ENCODE peak calls at places on chromosomes 5 and 9, in seven cellular contexts. L is K562, N is globus pallidus, B is fibroblast of pulmonary artery, A is iris pigment epithelial cell, I is NCI-H510A treated with DMSO at 0.1 percent for 48 hours, V is EL. O is an unnamed sample.

GRCh38 chr9:110179734-110180133 is 28.2 kb downstream of the C9orf152 start:
- DNase-seq in L (no peak), N (no peak), B (peak), A (peak), I (no peak), V (peak), O (no peak)

GRCh38 chr9:93303258-93303771 is 119.4 kb downstream of the WNK2 start:
- DNase-seq in L (no peak), N (no peak), B (no peak), A (no peak), I (no peak), V (no peak), O (no peak)

GRCh38 chr5:172065431-172066065 is 59.1 kb upstream of the FBXW11 start:
- DNase-seq in L (no peak), N (no peak), B (peak), A (no peak), I (no peak), V (peak), O (no peak)

GRCh38 chr5:140240987-140241706 is 61.8 kb downstream of the PFDN1 start:
- DNase-seq in L (peak), N (peak), B (peak), A (peak), I (peak), V (peak), O (no peak)

GRCh38 chr9:122331523-122331927 is 39.3 kb upstream of the PTGS1 start:
- DNase-seq in L (peak), N (no peak), B (no peak), A (no peak), I (no peak), V (no peak), O (no peak)

GRCh38 chr5:103744159-103744558 is 181.6 kb upstream of the NUDT12 start:
- DNase-seq in L (no peak), N (no peak), B (peak), A (peak), I (no peak), V (peak), O (no peak)

GRCh38 chr5:131795128-131795719 is 1.6 kb downstream of the FNIP1 start:
- DNase-seq in L (no peak), N (peak), B (no peak), A (peak), I (no peak), V (peak), O (no peak)

GRCh38 chr5:39420482-39421145 is 4.2 kb downstream of the DAB2 start:
- DNase-seq in L (no peak), N (peak), B (peak), A (peak), I (no peak), V (peak), O (no peak)

GRCh38 chr5:135395451-135395850 is 3.6 kb downstream of the MACROH2A1 start:
- DNase-seq in L (peak), N (no peak), B (no peak), A (no peak), I (no peak), V (no peak), O (no peak)

GRCh38 chr5:65823174-65823573 is 101.2 kb downstream of the NLN start:
- DNase-seq in L (no peak), N (no peak), B (no peak), A (no peak), I (no peak), V (peak), O (no peak)

GRCh38 chr9:100492952-100493351 is 20.0 kb downstream of the TMEFF1 start:
- DNase-seq in L (no peak), N (no peak), B (peak), A (peak), I (no peak), V (peak), O (no peak)

GRCh38 chr5:84306617-84307016 is 78.1 kb downstream of the EDIL3 start:
- DNase-seq in L (no peak), N (no peak), B (no peak), A (peak), I (no peak), V (no peak), O (no peak)

GRCh38 chr9:100099722-100100042 is 639 bp downstream of the INVS start:
- DNase-seq in L (peak), N (no peak), B (no peak), A (no peak), I (peak), V (no peak), O (no peak)

GRCh38 chr9:88197016-88197415 is 58.7 kb upstream of the SPATA31C2 start:
- DNase-seq in L (no peak), N (no peak), B (peak), A (peak), I (no peak), V (peak), O (no peak)

GRCh38 chr5:109155625-109156024 is 254.1 kb downstream of the PJA2 start:
- DNase-seq in L (no peak), N (no peak), B (no peak), A (no peak), I (no peak), V (no peak), O (no peak)

GRCh38 chr5:69484891-69485290 is 7.7 kb upstream of the OCLN start:
- DNase-seq in L (no peak), N (no peak), B (peak), A (peak), I (no peak), V (peak), O (no peak)

GRCh38 chr9:27732494-27732893 is 159.2 kb upstream of the C9orf72 start:
- DNase-seq in L (no peak), N (no peak), B (no peak), A (no peak), I (no peak), V (no peak), O (no peak)

O was measured in stimulated activated naive CD4-positive, alpha-beta T cell treated with Interleukin-2 at 50 U/mL for 16 hours.